ENCODE peak calls at places on chromosomes 16 and 17, in nine cellular contexts. A, Y, Z, H, R, E, G, W and I are unnamed samples.

GRCh38 chr17:41417576-41418015 is 6.8 kb downstream of the KRT37 start:
- DNase-seq in E (no peak), Y (no peak), R (no peak), W (no peak), H (no peak), Z (no peak), A (no peak), G (no peak), I (peak)

GRCh38 chr16:71360378-71360777 is 1.9 kb downstream of the CALB2 start:
- DNase-seq in W (no peak), G (no peak), E (no peak), Y (no peak), H (peak), R (no peak), A (no peak), Z (no peak), I (no peak)

GRCh38 chr17:33521784-33522183 is 228.7 kb upstream of the ASIC2 start:
- DNase-seq in Z (no peak), G (no peak), R (no peak), A (peak), W (no peak), E (no peak), H (no peak), Y (no peak), I (peak)

GRCh38 chr16:31388535-31388934 is 4.6 kb upstream of the ITGAD start:
- DNase-seq in H (no peak), Z (no peak), Y (no peak), G (no peak), R (no peak), W (no peak), E (no peak), A (no peak), I (no peak)

GRCh38 chr17:63629627-63630026 is 7.4 kb downstream of the MAP3K3 start:
- DNase-seq in G (no peak), H (no peak), Y (no peak), R (no peak), Z (no peak), W (no peak), A (no peak), E (no peak), I (no peak)

GRCh38 chr16:81528258-81528657 is 83.7 kb downstream of the CMIP start:
- DNase-seq in E (no peak), A (no peak), Z (no peak), W (no peak), H (no peak), R (no peak), Y (no peak), G (no peak), I (no peak)

GRCh38 chr17:27520571-27521185 is 64.4 kb downstream of the KSR1 start:
- DNase-seq in Z (no peak), G (no peak), W (no peak), R (no peak), A (no peak), E (no peak), Y (no peak), H (no peak), I (no peak)

GRCh38 chr16:26709175-26709574 is 357.6 kb upstream of the C16orf82 start:
- DNase-seq in Z (no peak), Y (no peak), W (no peak), A (no peak), H (no peak), G (no peak), E (no peak), R (no peak), I (peak)

GRCh38 chr17:2084766-2085647 is 30.1 kb downstream of the HIC1 start:
- DNase-seq in A (no peak), H (no peak), R (peak), E (no peak), G (no peak), W (no peak), Y (peak), Z (no peak), I (no peak)

GRCh38 chr16:66289051-66289680 is 77.3 kb upstream of the CDH5 start:
- DNase-seq in R (no peak), H (no peak), E (no peak), Y (peak), G (no peak), W (no peak), A (no peak), Z (no peak), I (no peak)

GRCh38 chr16:28181557-28181914 is 30.2 kb downstream of the XPO6 start:
- DNase-seq in Z (peak), A (no peak), G (no peak), W (no peak), H (no peak), E (no peak), R (peak), Y (peak), I (no peak)

GRCh38 chr16:89360760-89361435 is 129.5 kb downstream of the ANKRD11 start:
- DNase-seq in G (no peak), Z (no peak), E (no peak), Y (peak), W (no peak), A (no peak), H (no peak), R (no peak), I (no peak)

GRCh38 chr16:49280022-49280741 is 1.5 kb downstream of the CBLN1 start:
- DNase-seq in Y (no peak), E (no peak), A (no peak), H (no peak), G (peak), W (no peak), Z (no peak), R (no peak), I (no peak)

GRCh38 chr17:39486242-39486641 is 25.0 kb downstream of the CDK12 start:
- DNase-seq in Y (no peak), A (no peak), H (no peak), W (no peak), Z (no peak), R (no peak), G (no peak), E (no peak), I (no peak)

GRCh38 chr16:15966420-15967222 is 17.2 kb downstream of the ABCC1 start:
- DNase-seq in G (no peak), Z (peak), R (no peak), Y (no peak), W (no peak), E (no peak), A (no peak), H (peak), I (no peak)

GRCh38 chr16:11407047-11407982 is 62.1 kb downstream of the RMI2 start:
- DNase-seq in G (peak), Z (peak), H (peak), Y (peak), A (peak), R (no peak), E (peak), W (peak), I (peak)

GRCh38 chr17:2025220-2025621 is at the start of gene RTN4RL1:
- DNase-seq in H (peak), E (peak), Z (peak), W (peak), R (peak), Y (peak), G (peak), A (peak), I (peak)

GRCh38 chr16:68227183-68227793 is 8.6 kb downstream of the ESRP2 start:
- DNase-seq in G (peak), R (no peak), E (no peak), W (no peak), H (no peak), Z (no peak), Y (peak), A (no peak), I (no peak)

GRCh38 chr16:67942200-67942509 is 1.8 kb downstream of the LCAT start:
- DNase-seq in G (no peak), A (no peak), Z (no peak), W (no peak), E (no peak), Y (peak), R (peak), H (no peak), I (peak)

GRCh38 chr16:65662236-65662635 is 540.4 kb upstream of the CDH11 start:
- DNase-seq in H (no peak), A (no peak), E (no peak), Y (no peak), R (no peak), G (no peak), W (no peak), Z (no peak), I (no peak)

GRCh38 chr17:38910325-38910724 is 15.1 kb upstream of the LASP1NB start:
- DNase-seq in Z (no peak), W (no peak), R (peak), E (no peak), A (no peak), Y (peak), H (no peak), G (no peak), I (no peak)

GRCh38 chr17:57481901-57482300 is 225.6 kb downstream of the MSI2 start:
- DNase-seq in R (no peak), H (no peak), W (no peak), G (no peak), A (no peak), Y (no peak), E (no peak), Z (no peak), I (no peak)

GRCh38 chr17:42563543-42563942 is 1.6 kb downstream of the COASY start:
- DNase-seq in A (no peak), G (no peak), Z (no peak), Y (no peak), R (no peak), H (no peak), W (no peak), E (peak), I (no peak)

GRCh38 chr16:57906385-57907316 is 64.3 kb downstream of the CNGB1 start:
- DNase-seq in R (no peak), Y (no peak), A (peak), Z (no peak), H (no peak), W (no peak), E (no peak), G (no peak), I (peak)

GRCh38 chr17:19645608-19646250 is 2.8 kb upstream of the ALDH3A2 start:
- DNase-seq in A (peak), E (no peak), Z (no peak), W (no peak), H (no peak), R (peak), Y (peak), G (no peak), I (peak)

GRCh38 chr17:81553616-81554181 is 1.5 kb upstream of the FAAP100 start:
- DNase-seq in Z (no peak), G (peak), R (no peak), E (no peak), A (no peak), H (peak), Y (no peak), W (no peak), I (peak)

GRCh38 chr17:67376509-67376891 is 581 bp upstream of the PITPNC1 start:
- DNase-seq in Y (peak), A (no peak), Z (no peak), E (no peak), R (no peak), H (no peak), G (no peak), W (peak), I (peak)

DNA sequence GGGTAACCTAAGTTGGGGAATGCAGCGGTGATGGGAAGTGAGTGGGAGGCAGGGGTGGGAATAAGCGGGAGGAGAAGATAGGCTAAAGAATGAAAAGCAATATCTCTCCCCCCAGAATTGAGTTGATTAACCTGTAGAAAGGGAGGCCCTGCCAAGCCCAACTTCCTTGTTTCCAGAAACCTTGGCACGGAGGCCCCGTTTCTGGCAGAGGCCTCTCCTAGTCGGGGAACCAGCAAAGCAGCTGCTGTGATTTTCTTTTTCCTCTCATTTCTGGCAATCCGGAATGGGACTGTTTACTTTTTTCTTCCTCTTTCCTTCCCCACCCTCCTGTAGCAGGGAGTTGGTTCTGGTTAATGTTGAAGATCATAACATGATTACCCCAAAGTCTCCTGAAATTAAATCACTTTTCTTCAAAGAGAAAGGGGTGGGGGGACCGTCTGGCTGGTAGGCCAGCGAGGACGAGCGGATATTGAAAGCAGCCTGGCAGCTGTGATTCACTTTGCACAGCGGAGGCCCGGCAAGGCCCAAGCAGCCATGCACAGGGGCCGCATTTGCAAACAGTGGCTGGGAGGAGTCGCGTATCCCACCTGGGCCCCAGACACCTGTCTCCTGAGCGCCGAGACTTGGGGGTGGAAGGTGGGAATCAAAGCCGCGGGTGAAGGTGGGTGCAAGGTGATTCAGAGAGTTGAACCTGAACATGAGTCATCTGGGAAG is 51.5 kb downstream of the NTN1 start:
- DNase-seq in Z (peak), E (peak), Y (peak), R (peak), W (peak), G (peak), A (no peak), H (no peak), I (no peak)
- H3K27ac ChIP-seq in Z (peak), E (peak), Y (peak), R (no peak), W (no peak), G (peak), A (no peak), H (no peak), I (no peak)

GRCh38 chr17:4860651-4861050 is 27.5 kb downstream of the MINK1 start:
- DNase-seq in Z (no peak), A (no peak), Y (no peak), H (no peak), R (no peak), G (no peak), W (no peak), E (no peak), I (no peak)
- H3K27ac ChIP-seq in Z (no peak), A (no peak), Y (no peak), H (peak), R (no peak), G (peak), W (peak), E (peak), I (no peak)

DNA sequence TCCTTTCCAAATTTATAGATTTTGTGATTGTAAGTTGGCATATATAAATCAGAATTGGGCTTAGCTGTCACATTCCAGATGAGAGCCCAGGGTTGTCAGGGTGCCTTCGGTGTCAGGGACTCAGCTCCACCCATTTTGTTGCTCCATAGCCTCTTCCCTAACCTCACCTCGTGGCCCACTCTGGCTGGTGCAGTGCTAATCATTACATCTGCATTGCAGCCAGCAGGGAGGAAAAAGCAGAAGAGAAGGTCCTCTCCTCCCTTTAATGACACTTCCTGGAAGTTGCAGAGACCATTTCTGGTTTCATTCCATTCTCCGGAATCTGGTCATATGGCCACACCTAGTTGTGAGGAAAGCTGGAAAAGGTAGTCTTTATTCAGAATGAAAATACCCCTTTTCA is 113.3 kb downstream of the CCT6B start:
- DNase-seq in Z (no peak), Y (no peak), A (no peak), R (no peak), H (no peak), G (no peak), W (no peak), E (no peak), I (no peak)
- H3K27ac ChIP-seq in Z (no peak), Y (no peak), A (no peak), R (no peak), H (no peak), G (no peak), W (no peak), E (no peak), I (no peak)

GRCh38 chr17:73309727-73310555 is 1.9 kb downstream of the CDC42EP4 start:
- DNase-seq in R (no peak), H (no peak), Z (no peak), Y (peak), G (no peak), E (no peak), A (peak), W (no peak), I (no peak)
- H3K27ac ChIP-seq in R (peak), H (peak), Z (peak), Y (peak), G (peak), E (peak), A (peak), W (peak), I (no peak)

DNA sequence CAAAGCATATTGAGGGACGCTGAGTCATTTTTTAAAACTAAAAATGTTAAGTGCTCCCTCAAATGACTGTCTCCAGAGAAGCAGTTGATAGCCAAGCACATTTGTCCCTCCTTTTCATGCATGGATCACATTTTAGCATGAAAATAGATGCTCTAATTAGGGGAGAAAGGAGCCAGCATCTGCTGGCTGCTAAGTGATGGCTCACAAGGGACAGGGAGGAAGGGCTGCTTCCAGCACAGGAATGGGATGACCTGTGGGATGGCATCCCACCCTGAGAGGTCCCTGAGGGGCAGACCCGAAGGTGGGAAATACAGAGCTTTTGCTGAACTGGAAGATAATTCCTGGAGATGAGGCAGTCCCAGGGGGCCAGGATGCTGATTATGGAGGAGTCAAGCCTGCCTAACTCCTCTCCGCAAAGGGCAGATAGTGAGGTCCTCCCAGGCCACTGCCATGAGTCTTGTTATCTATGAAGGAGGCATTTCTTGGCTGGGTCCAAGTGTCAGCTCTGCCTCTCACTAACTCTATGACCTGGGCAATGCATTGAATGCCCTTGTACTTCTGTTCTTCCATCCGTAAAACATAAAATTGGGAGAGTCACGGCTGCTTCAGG is 218.9 kb downstream of the RAB11FIP4 start:
- DNase-seq in Z (no peak), Y (no peak), A (no peak), W (no peak), G (no peak), R (no peak), H (no peak), E (no peak), I (peak)
- H3K27ac ChIP-seq in Z (no peak), Y (no peak), A (no peak), W (no peak), G (no peak), R (no peak), H (no peak), E (no peak), I (no peak)

DNA sequence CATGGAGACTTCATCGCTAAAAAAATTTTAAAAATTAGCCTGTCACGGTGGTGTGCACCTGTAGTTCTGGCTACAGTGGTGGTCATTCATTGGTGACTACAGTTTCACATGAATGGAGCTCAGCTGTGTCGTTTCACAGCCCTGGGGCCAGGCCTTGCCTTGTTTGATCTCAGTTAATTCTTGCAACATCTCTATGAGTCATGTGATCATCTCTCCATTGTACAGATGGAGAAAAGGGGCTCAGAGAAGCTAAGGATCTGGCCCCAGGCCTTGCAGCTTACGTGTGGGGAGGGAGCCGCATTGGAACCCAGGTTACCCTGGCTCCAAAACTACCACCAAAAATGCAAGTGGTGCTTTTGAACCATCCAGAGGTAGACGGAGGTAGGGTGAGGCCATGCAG is 49.4 kb downstream of the GDE1 start:
- DNase-seq in Y (no peak), Z (no peak), W (no peak), H (no peak), R (no peak), A (no peak), G (no peak), E (no peak), I (no peak)
- H3K27ac ChIP-seq in Y (no peak), Z (no peak), W (no peak), H (no peak), R (no peak), A (no peak), G (no peak), E (no peak), I (no peak)

DNA sequence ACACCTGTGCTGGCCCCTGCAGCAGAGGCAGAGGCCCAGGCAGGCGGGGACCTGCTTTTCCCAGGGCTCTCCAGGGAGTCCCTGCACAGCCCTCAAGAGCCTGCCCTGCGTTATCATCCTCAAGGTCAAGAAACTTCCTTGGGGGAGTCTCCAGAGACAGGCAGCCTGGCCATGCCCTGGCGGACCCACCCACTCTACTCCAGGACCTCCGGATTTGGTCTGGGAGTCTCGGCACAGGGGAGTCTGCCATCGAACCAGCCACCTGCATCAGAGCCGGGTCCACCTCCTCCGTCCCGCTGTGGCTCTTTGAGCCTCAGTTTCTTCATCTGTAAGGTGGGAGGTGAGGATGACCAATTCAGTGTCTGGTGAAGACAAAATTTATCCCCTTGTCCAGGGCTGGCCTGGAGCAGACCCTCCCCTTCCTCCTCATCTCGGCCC is 75.3 kb upstream of the TNRC6C start:
- DNase-seq in E (no peak), A (no peak), R (no peak), Z (no peak), W (no peak), Y (no peak), H (no peak), G (peak), I (no peak)
- H3K27ac ChIP-seq in E (peak), A (no peak), R (no peak), Z (no peak), W (no peak), Y (peak), H (no peak), G (peak), I (no peak)

GRCh38 chr17:12732366-12732765 is 56.9 kb upstream of the ARHGAP44 start:
- DNase-seq in H (no peak), Z (no peak), W (no peak), Y (no peak), R (no peak), E (no peak), G (no peak), A (no peak), I (no peak)
- H3K27ac ChIP-seq in H (no peak), Z (peak), W (no peak), Y (no peak), R (no peak), E (no peak), G (peak), A (no peak), I (no peak)

GRCh38 chr17:44779211-44780025 is 20.6 kb downstream of the ADAM11 start:
- DNase-seq in G (peak), R (peak), H (no peak), A (peak), E (peak), Z (peak), W (peak), Y (peak), I (peak)
- H3K27ac ChIP-seq in G (peak), R (no peak), H (no peak), A (no peak), E (no peak), Z (peak), W (peak), Y (no peak), I (no peak)

GRCh38 chr17:50177983-50178834 is 12.4 kb downstream of the SGCA start:
- DNase-seq in A (no peak), E (peak), R (peak), Y (peak), W (peak), Z (peak), H (peak), G (peak), I (peak)
- H3K27ac ChIP-seq in A (peak), E (peak), R (peak), Y (peak), W (peak), Z (peak), H (peak), G (peak), I (no peak)